ENCODE peak calls at places on chromosomes 13 and 19, in eight cellular contexts. One of them, this sample, is unnamed.

GRCh38 chr13:26837102-26837501 is 76.5 kb upstream of the GPR12 start:
- DNase-seq in adrenal gland: no peak
- DNase-seq in iPS DF 6.9: no peak
- DNase-seq in NT2/D1: no peak
- DNase-seq in psoas muscle: no peak
- DNase-seq in CD8-positive, alpha-beta memory T cell: no peak
- DNase-seq in Peyer's patch: no peak
- DNase-seq in PC-9: no peak
- DNase-seq in this sample: no peak

GRCh38 chr13:73767747-73768315 is 366.4 kb downstream of the KLF12 start:
- DNase-seq in CD8-positive, alpha-beta memory T cell: no peak
- DNase-seq in iPS DF 6.9: no peak
- DNase-seq in Peyer's patch: peak
- DNase-seq in PC-9: no peak
- DNase-seq in adrenal gland: no peak
- DNase-seq in psoas muscle: no peak
- DNase-seq in NT2/D1: peak
- DNase-seq in this sample: no peak

GRCh38 chr13:43664700-43665191 is 122.0 kb downstream of the ENOX1 start:
- DNase-seq in CD8-positive, alpha-beta memory T cell: no peak
- DNase-seq in NT2/D1: no peak
- DNase-seq in psoas muscle: no peak
- DNase-seq in Peyer's patch: no peak
- DNase-seq in adrenal gland: peak
- DNase-seq in iPS DF 6.9: no peak
- DNase-seq in PC-9: peak
- DNase-seq in this sample: peak

GRCh38 chr19:33407140-33407551 is 33.6 kb downstream of the CEBPG start:
- DNase-seq in Peyer's patch: no peak
- DNase-seq in NT2/D1: no peak
- DNase-seq in PC-9: no peak
- DNase-seq in adrenal gland: no peak
- DNase-seq in CD8-positive, alpha-beta memory T cell: no peak
- DNase-seq in iPS DF 6.9: no peak
- DNase-seq in psoas muscle: no peak
- DNase-seq in this sample: no peak

GRCh38 chr13:19782049-19782726 is 557 bp downstream of the PSPC1 start:
- DNase-seq in psoas muscle: peak
- DNase-seq in adrenal gland: peak
- DNase-seq in Peyer's patch: peak
- DNase-seq in CD8-positive, alpha-beta memory T cell: peak
- DNase-seq in iPS DF 6.9: no peak
- DNase-seq in PC-9: no peak
- DNase-seq in NT2/D1: peak
- DNase-seq in this sample: peak

GRCh38 chr13:26280822-26281221 is 26.9 kb downstream of the CDK8 start:
- DNase-seq in psoas muscle: no peak
- DNase-seq in PC-9: no peak
- DNase-seq in adrenal gland: peak
- DNase-seq in CD8-positive, alpha-beta memory T cell: no peak
- DNase-seq in Peyer's patch: no peak
- DNase-seq in iPS DF 6.9: no peak
- DNase-seq in NT2/D1: no peak
- DNase-seq in this sample: peak

GRCh38 chr19:31364956-31365355 is 15.7 kb upstream of the TSHZ3 start:
- DNase-seq in NT2/D1: no peak
- DNase-seq in adrenal gland: no peak
- DNase-seq in iPS DF 6.9: no peak
- DNase-seq in Peyer's patch: no peak
- DNase-seq in PC-9: no peak
- DNase-seq in CD8-positive, alpha-beta memory T cell: no peak
- DNase-seq in psoas muscle: no peak
- DNase-seq in this sample: no peak

GRCh38 chr13:20190481-20191310 is 2.0 kb downstream of the GJB2 start:
- DNase-seq in NT2/D1: no peak
- DNase-seq in CD8-positive, alpha-beta memory T cell: no peak
- DNase-seq in Peyer's patch: no peak
- DNase-seq in iPS DF 6.9: no peak
- DNase-seq in adrenal gland: no peak
- DNase-seq in PC-9: no peak
- DNase-seq in psoas muscle: no peak
- DNase-seq in this sample: no peak

GRCh38 chr13:60970736-60971135 is 444.9 kb downstream of the PCDH20 start:
- DNase-seq in Peyer's patch: no peak
- DNase-seq in psoas muscle: no peak
- DNase-seq in PC-9: no peak
- DNase-seq in adrenal gland: no peak
- DNase-seq in iPS DF 6.9: no peak
- DNase-seq in CD8-positive, alpha-beta memory T cell: no peak
- DNase-seq in NT2/D1: peak
- DNase-seq in this sample: no peak

GRCh38 chr13:32468502-32469147 is 40.7 kb upstream of the N4BP2L1 start:
- DNase-seq in NT2/D1: no peak
- DNase-seq in CD8-positive, alpha-beta memory T cell: no peak
- DNase-seq in PC-9: no peak
- DNase-seq in adrenal gland: no peak
- DNase-seq in psoas muscle: no peak
- DNase-seq in Peyer's patch: no peak
- DNase-seq in iPS DF 6.9: no peak
- DNase-seq in this sample: no peak

GRCh38 chr19:48516536-48516935 is 4.9 kb upstream of the LMTK3 start:
- DNase-seq in psoas muscle: no peak
- DNase-seq in NT2/D1: no peak
- DNase-seq in Peyer's patch: no peak
- DNase-seq in adrenal gland: no peak
- DNase-seq in iPS DF 6.9: no peak
- DNase-seq in PC-9: no peak
- DNase-seq in CD8-positive, alpha-beta memory T cell: no peak
- DNase-seq in this sample: no peak

GRCh38 chr13:33352023-33352422 is 66.5 kb upstream of the STARD13 start:
- DNase-seq in iPS DF 6.9: no peak
- DNase-seq in CD8-positive, alpha-beta memory T cell: no peak
- DNase-seq in PC-9: no peak
- DNase-seq in NT2/D1: no peak
- DNase-seq in psoas muscle: no peak
- DNase-seq in Peyer's patch: no peak
- DNase-seq in adrenal gland: no peak
- DNase-seq in this sample: no peak

GRCh38 chr19:57099199-57099661 is 20.6 kb upstream of the USP29 start:
- DNase-seq in iPS DF 6.9: peak
- DNase-seq in NT2/D1: peak
- DNase-seq in Peyer's patch: peak
- DNase-seq in adrenal gland: peak
- DNase-seq in PC-9: no peak
- DNase-seq in CD8-positive, alpha-beta memory T cell: peak
- DNase-seq in psoas muscle: peak
- DNase-seq in this sample: peak

GRCh38 chr13:111066544-111066943 is 48.6 kb upstream of the ARHGEF7 start:
- DNase-seq in psoas muscle: no peak
- DNase-seq in Peyer's patch: no peak
- DNase-seq in PC-9: no peak
- DNase-seq in iPS DF 6.9: no peak
- DNase-seq in NT2/D1: no peak
- DNase-seq in adrenal gland: peak
- DNase-seq in CD8-positive, alpha-beta memory T cell: no peak
- DNase-seq in this sample: no peak

GRCh38 chr13:38366954-38367645 is 17.4 kb downstream of the UFM1 start:
- DNase-seq in iPS DF 6.9: no peak
- DNase-seq in CD8-positive, alpha-beta memory T cell: no peak
- DNase-seq in NT2/D1: no peak
- DNase-seq in adrenal gland: no peak
- DNase-seq in PC-9: peak
- DNase-seq in psoas muscle: no peak
- DNase-seq in Peyer's patch: no peak
- DNase-seq in this sample: no peak

DNA sequence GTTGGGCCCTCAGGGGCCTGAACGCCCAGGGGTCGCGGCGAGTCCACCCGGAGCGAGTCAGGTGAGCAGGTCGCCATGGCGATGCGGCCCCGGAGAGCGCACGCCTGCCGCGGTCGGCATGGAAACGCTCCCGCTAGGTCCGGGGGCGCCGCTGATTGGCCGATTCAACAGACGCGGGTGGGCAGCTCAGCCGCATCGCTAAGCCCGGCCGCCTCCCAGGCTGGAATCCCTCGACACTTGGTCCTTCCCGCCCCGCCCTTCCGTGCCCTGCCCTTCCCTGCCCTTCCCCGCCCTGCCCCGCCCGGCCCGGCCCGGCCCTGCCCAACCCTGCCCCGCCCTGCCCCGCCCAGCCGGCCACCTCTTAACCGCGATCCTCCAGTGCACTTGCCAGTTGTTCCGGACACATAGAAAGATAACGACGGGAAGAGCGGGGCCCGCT is at the start of gene CCNA1:
- DNase-seq in CD8-positive, alpha-beta memory T cell: no peak
- DNase-seq in NT2/D1: peak
- DNase-seq in Peyer's patch: peak
- DNase-seq in adrenal gland: no peak
- DNase-seq in psoas muscle: peak
- DNase-seq in PC-9: no peak
- DNase-seq in iPS DF 6.9: peak
- DNase-seq in this sample: no peak
- H3K4me3 ChIP-seq in CD8-positive, alpha-beta memory T cell: no peak
- H3K4me3 ChIP-seq in NT2/D1: peak
- H3K4me3 ChIP-seq in Peyer's patch: peak
- H3K4me3 ChIP-seq in adrenal gland: no peak
- H3K4me3 ChIP-seq in psoas muscle: peak
- H3K4me3 ChIP-seq in PC-9: no peak
- H3K4me3 ChIP-seq in iPS DF 6.9: peak
- H3K4me3 ChIP-seq in this sample: no peak

DNA sequence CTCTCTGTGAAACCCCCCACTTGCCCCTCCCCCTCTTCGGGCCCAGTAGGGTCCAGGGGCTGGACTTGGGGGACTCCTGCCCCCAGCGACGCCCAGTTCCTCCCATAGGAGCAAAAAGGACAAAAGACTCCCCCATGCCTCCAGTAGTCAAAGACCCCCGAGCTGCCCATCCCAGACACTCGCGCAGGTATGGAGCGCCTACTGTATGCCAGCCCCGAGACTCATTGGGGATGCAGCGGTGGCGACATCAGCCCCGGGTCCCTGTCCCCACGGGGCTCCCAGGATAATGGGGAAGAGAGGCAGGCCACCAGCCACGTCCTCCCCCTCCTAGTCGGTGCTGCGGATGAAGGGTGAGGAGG is 18.3 kb upstream of the ZNRF4 start:
- DNase-seq in CD8-positive, alpha-beta memory T cell: no peak
- DNase-seq in psoas muscle: no peak
- DNase-seq in PC-9: no peak
- DNase-seq in iPS DF 6.9: no peak
- DNase-seq in adrenal gland: no peak
- DNase-seq in NT2/D1: no peak
- DNase-seq in Peyer's patch: no peak
- DNase-seq in this sample: no peak
- H3K4me3 ChIP-seq in CD8-positive, alpha-beta memory T cell: no peak
- H3K4me3 ChIP-seq in psoas muscle: no peak
- H3K4me3 ChIP-seq in PC-9: no peak
- H3K4me3 ChIP-seq in iPS DF 6.9: peak
- H3K4me3 ChIP-seq in adrenal gland: no peak
- H3K4me3 ChIP-seq in NT2/D1: peak
- H3K4me3 ChIP-seq in Peyer's patch: no peak
- H3K4me3 ChIP-seq in this sample: no peak

GRCh38 chr13:83865161-83866137 is 16.8 kb downstream of the SLITRK1 start:
- DNase-seq in PC-9: no peak
- DNase-seq in Peyer's patch: no peak
- DNase-seq in psoas muscle: no peak
- DNase-seq in iPS DF 6.9: no peak
- DNase-seq in CD8-positive, alpha-beta memory T cell: no peak
- DNase-seq in adrenal gland: no peak
- DNase-seq in NT2/D1: no peak
- DNase-seq in this sample: no peak
- H3K4me3 ChIP-seq in PC-9: no peak
- H3K4me3 ChIP-seq in Peyer's patch: no peak
- H3K4me3 ChIP-seq in psoas muscle: no peak
- H3K4me3 ChIP-seq in iPS DF 6.9: no peak
- H3K4me3 ChIP-seq in CD8-positive, alpha-beta memory T cell: no peak
- H3K4me3 ChIP-seq in adrenal gland: no peak
- H3K4me3 ChIP-seq in NT2/D1: no peak
- H3K4me3 ChIP-seq in this sample: no peak

GRCh38 chr19:38678217-38678890 is 30.9 kb downstream of the ACTN4 start:
- DNase-seq in CD8-positive, alpha-beta memory T cell: no peak
- DNase-seq in NT2/D1: no peak
- DNase-seq in Peyer's patch: no peak
- DNase-seq in iPS DF 6.9: no peak
- DNase-seq in psoas muscle: no peak
- DNase-seq in adrenal gland: no peak
- DNase-seq in PC-9: no peak
- DNase-seq in this sample: no peak
- H3K4me3 ChIP-seq in CD8-positive, alpha-beta memory T cell: no peak
- H3K4me3 ChIP-seq in NT2/D1: no peak
- H3K4me3 ChIP-seq in Peyer's patch: no peak
- H3K4me3 ChIP-seq in iPS DF 6.9: no peak
- H3K4me3 ChIP-seq in psoas muscle: no peak
- H3K4me3 ChIP-seq in adrenal gland: no peak
- H3K4me3 ChIP-seq in PC-9: no peak
- H3K4me3 ChIP-seq in this sample: no peak

GRCh38 chr13:41229356-41229755 is 34.0 kb downstream of the MTRF1 start:
- DNase-seq in Peyer's patch: no peak
- DNase-seq in PC-9: no peak
- DNase-seq in NT2/D1: no peak
- DNase-seq in psoas muscle: no peak
- DNase-seq in CD8-positive, alpha-beta memory T cell: no peak
- DNase-seq in adrenal gland: no peak
- DNase-seq in iPS DF 6.9: no peak
- DNase-seq in this sample: no peak

GRCh38 chr13:41232715-41233114 is 30.7 kb downstream of the MTRF1 start:
- DNase-seq in adrenal gland: no peak
- DNase-seq in iPS DF 6.9: no peak
- DNase-seq in NT2/D1: no peak
- DNase-seq in CD8-positive, alpha-beta memory T cell: no peak
- DNase-seq in psoas muscle: no peak
- DNase-seq in PC-9: no peak
- DNase-seq in Peyer's patch: no peak
- DNase-seq in this sample: no peak

GRCh38 chr13:41231025-41231677 is 32.2 kb downstream of the MTRF1 start:
- DNase-seq in adrenal gland: no peak
- DNase-seq in Peyer's patch: no peak
- DNase-seq in CD8-positive, alpha-beta memory T cell: no peak
- DNase-seq in NT2/D1: no peak
- DNase-seq in PC-9: no peak
- DNase-seq in iPS DF 6.9: no peak
- DNase-seq in psoas muscle: no peak
- DNase-seq in this sample: no peak

GRCh38 chr13:41236369-41236768 is 27.0 kb downstream of the MTRF1 start:
- DNase-seq in Peyer's patch: no peak
- DNase-seq in PC-9: no peak
- DNase-seq in psoas muscle: no peak
- DNase-seq in iPS DF 6.9: no peak
- DNase-seq in NT2/D1: no peak
- DNase-seq in CD8-positive, alpha-beta memory T cell: no peak
- DNase-seq in adrenal gland: no peak
- DNase-seq in this sample: no peak

DNA sequence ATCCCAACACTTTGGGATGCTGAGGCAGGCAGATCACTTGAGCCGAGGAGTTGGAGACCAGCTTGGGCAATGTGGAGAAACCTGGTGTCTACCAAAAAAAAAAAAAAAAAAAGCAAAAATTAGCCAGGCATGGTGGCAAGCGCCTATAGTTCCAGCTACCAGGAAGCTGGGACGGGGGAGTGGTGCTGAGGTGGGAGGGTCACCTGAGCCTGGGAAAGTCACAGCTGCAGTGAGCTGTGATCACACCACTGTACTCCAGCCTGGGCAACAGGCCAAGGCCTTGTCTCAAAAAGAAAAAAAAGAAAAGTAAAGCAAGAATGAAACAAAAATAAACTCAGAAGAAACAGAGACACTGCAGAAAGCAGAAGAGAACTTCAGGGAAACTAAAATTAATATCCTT is 31.6 kb downstream of the MTRF1 start:
- DNase-seq in Peyer's patch: no peak
- DNase-seq in psoas muscle: no peak
- DNase-seq in iPS DF 6.9: no peak
- DNase-seq in PC-9: no peak
- DNase-seq in NT2/D1: no peak
- DNase-seq in adrenal gland: peak
- DNase-seq in CD8-positive, alpha-beta memory T cell: no peak
- DNase-seq in this sample: no peak
- H3K4me3 ChIP-seq in Peyer's patch: no peak
- H3K4me3 ChIP-seq in psoas muscle: no peak
- H3K4me3 ChIP-seq in iPS DF 6.9: no peak
- H3K4me3 ChIP-seq in PC-9: no peak
- H3K4me3 ChIP-seq in NT2/D1: no peak
- H3K4me3 ChIP-seq in adrenal gland: no peak
- H3K4me3 ChIP-seq in CD8-positive, alpha-beta memory T cell: no peak
- H3K4me3 ChIP-seq in this sample: no peak

This sample was measured in Caco-2.